ENCODE peak calls at places on chromosomes 11 and 22, in four cellular contexts. One of them, this sample, is unnamed.

GRCh38 chr22:31944700-31945477 is 554 bp downstream of the YWHAH start:
- DNase-seq in CD8-positive, alpha-beta memory T cell: peak
- DNase-seq in brain microvascular endothelial cell: no peak
- DNase-seq in suprapubic skin: peak
- DNase-seq in this sample: peak

GRCh38 chr11:76794371-76795284 is 11.5 kb downstream of the TSKU start:
- DNase-seq in CD8-positive, alpha-beta memory T cell: no peak
- DNase-seq in brain microvascular endothelial cell: no peak
- DNase-seq in suprapubic skin: peak
- DNase-seq in this sample: no peak

GRCh38 chr11:48091426-48092102 is 111.2 kb downstream of the PTPRJ start:
- DNase-seq in CD8-positive, alpha-beta memory T cell: no peak
- DNase-seq in brain microvascular endothelial cell: no peak
- DNase-seq in suprapubic skin: no peak
- DNase-seq in this sample: no peak

GRCh38 chr11:104836711-104837110 is 61.5 kb downstream of the CASP12 start:
- DNase-seq in CD8-positive, alpha-beta memory T cell: no peak
- DNase-seq in brain microvascular endothelial cell: no peak
- DNase-seq in suprapubic skin: no peak
- DNase-seq in this sample: no peak

GRCh38 chr11:65424200-65425104 is 1.9 kb downstream of the NEAT1 start:
- DNase-seq in CD8-positive, alpha-beta memory T cell: peak
- DNase-seq in brain microvascular endothelial cell: peak
- DNase-seq in suprapubic skin: peak
- DNase-seq in this sample: no peak

GRCh38 chr11:19162946-19163345 is 38.8 kb downstream of the CSRP3 start:
- DNase-seq in CD8-positive, alpha-beta memory T cell: no peak
- DNase-seq in brain microvascular endothelial cell: no peak
- DNase-seq in suprapubic skin: no peak
- DNase-seq in this sample: no peak

GRCh38 chr11:95829580-95830259 is 39.4 kb downstream of the CEP57 start:
- DNase-seq in CD8-positive, alpha-beta memory T cell: no peak
- DNase-seq in brain microvascular endothelial cell: peak
- DNase-seq in suprapubic skin: no peak
- DNase-seq in this sample: no peak

GRCh38 chr11:6201486-6201885 is 2.5 kb downstream of the OR52W1 start:
- DNase-seq in CD8-positive, alpha-beta memory T cell: no peak
- DNase-seq in brain microvascular endothelial cell: no peak
- DNase-seq in suprapubic skin: no peak
- DNase-seq in this sample: no peak

GRCh38 chr11:19116315-19116970 is 525 bp upstream of the ZDHHC13 start:
- DNase-seq in CD8-positive, alpha-beta memory T cell: no peak
- DNase-seq in brain microvascular endothelial cell: no peak
- DNase-seq in suprapubic skin: no peak
- DNase-seq in this sample: no peak

GRCh38 chr22:19912236-19912999 is 29.2 kb upstream of the COMT start:
- DNase-seq in CD8-positive, alpha-beta memory T cell: no peak
- DNase-seq in brain microvascular endothelial cell: no peak
- DNase-seq in suprapubic skin: no peak
- DNase-seq in this sample: no peak

GRCh38 chr11:69135420-69136363 is 20.0 kb upstream of the SMIM38 start:
- DNase-seq in CD8-positive, alpha-beta memory T cell: no peak
- DNase-seq in brain microvascular endothelial cell: no peak
- DNase-seq in suprapubic skin: peak
- DNase-seq in this sample: no peak

DNA sequence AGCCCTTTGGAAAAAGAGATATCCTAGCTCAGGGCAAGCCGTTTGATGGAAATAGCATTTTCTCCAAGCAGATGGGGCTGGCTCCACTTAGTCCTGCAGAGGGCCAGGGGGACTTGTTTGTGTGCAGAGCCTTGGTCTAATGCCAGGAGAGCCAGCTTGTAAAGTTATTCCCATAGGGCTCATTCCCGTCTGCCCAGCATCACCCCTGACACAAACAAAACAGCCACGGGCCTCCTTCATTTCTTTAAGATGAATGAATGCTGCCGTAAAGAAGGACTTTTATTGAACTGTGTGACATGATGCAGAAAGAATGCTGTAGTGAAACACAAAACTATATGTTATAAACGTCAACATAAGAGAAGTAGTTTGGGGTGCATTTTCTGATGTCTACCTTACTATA is 53.0 kb downstream of the NCAM1 start:
- DNase-seq in CD8-positive, alpha-beta memory T cell: no peak
- DNase-seq in brain microvascular endothelial cell: no peak
- DNase-seq in suprapubic skin: no peak
- DNase-seq in this sample: no peak
- H3K27ac ChIP-seq in CD8-positive, alpha-beta memory T cell: no peak
- H3K27ac ChIP-seq in brain microvascular endothelial cell: no peak
- H3K27ac ChIP-seq in suprapubic skin: no peak
- H3K27ac ChIP-seq in this sample: no peak

DNA sequence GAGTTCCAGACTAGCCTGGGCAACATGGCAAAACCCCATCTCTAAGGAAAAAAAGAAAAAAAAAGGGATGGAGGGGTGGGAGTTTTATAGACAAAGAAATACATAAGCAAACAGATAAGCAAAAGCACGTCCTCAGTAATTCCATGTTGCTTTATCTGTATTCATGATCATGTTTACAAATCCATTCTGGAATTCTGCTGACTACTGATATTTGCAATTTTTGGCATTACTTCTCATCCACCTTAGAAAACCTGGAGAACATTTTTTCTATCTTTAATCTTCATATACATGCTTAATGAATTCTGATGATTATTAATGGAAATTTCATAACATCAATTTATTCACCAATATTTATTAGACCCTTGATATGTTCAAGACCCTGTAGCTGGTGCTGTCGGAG is 1.7 kb upstream of the FDX1 start:
- DNase-seq in CD8-positive, alpha-beta memory T cell: no peak
- DNase-seq in brain microvascular endothelial cell: no peak
- DNase-seq in suprapubic skin: no peak
- DNase-seq in this sample: no peak
- H3K27ac ChIP-seq in CD8-positive, alpha-beta memory T cell: no peak
- H3K27ac ChIP-seq in brain microvascular endothelial cell: no peak
- H3K27ac ChIP-seq in suprapubic skin: no peak
- H3K27ac ChIP-seq in this sample: no peak

GRCh38 chr22:30637701-30638114 is 2.1 kb downstream of the SLC35E4 start:
- DNase-seq in CD8-positive, alpha-beta memory T cell: no peak
- DNase-seq in brain microvascular endothelial cell: no peak
- DNase-seq in suprapubic skin: no peak
- DNase-seq in this sample: no peak

GRCh38 chr22:30636226-30637077 is 871 bp downstream of the SLC35E4 start:
- DNase-seq in CD8-positive, alpha-beta memory T cell: no peak
- DNase-seq in brain microvascular endothelial cell: no peak
- DNase-seq in suprapubic skin: no peak
- DNase-seq in this sample: no peak

GRCh38 chr22:30634477-30635233 is 926 bp upstream of the SLC35E4 start:
- DNase-seq in CD8-positive, alpha-beta memory T cell: peak
- DNase-seq in brain microvascular endothelial cell: peak
- DNase-seq in suprapubic skin: peak
- DNase-seq in this sample: peak

GRCh38 chr22:30640361-30640760 is 4.8 kb downstream of the SLC35E4 start:
- DNase-seq in CD8-positive, alpha-beta memory T cell: no peak
- DNase-seq in brain microvascular endothelial cell: no peak
- DNase-seq in suprapubic skin: no peak
- DNase-seq in this sample: no peak

DNA sequence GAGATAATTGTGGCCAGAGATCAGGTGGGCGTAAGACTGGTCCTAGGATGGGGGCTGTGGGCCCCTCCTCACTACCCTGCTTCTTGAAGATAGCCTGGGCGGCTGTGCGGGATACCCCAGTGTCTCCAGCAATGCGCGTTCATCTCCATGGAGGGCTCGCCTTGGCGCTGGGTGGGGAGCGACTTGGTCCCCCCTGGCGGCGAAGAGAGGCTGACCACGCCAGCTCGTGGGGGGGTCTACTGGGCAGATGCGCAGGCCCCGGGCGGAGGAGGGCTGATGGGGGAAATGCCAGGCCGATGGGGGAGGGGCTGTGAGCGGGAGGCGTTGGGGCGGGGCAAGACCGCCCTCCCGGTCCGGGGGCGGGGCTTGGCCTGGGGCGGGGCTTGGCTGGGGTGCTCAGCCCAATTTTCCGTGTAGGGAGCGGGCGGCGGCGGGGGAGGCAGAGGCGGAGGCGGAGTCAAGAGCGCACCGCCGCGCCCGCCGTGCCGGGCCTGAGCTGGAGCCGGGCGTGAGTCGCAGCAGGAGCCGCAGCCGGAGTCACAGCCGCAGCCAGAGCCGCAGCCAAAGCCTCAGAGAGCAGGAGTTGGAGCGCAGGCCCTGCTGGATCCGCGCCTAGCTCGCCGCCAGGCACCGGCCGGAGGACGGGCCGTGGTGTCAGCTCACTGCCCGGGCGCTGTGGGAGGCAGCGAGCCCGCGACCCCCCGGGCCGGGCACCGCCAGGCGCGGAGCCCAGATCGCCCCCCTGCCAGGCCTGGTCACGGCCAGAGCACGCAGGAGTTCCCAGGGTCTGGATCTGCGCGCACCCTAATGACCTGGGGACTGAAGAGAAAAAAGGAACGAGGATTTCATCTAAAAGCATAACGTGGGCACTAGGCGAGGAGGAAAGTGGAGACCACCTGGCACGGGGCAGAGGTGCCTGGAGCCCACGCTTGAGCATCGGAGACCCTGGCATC is at the start of gene SLC35E4:
- DNase-seq in CD8-positive, alpha-beta memory T cell: peak
- DNase-seq in brain microvascular endothelial cell: peak
- DNase-seq in suprapubic skin: peak
- DNase-seq in this sample: peak
- H3K27ac ChIP-seq in CD8-positive, alpha-beta memory T cell: peak
- H3K27ac ChIP-seq in brain microvascular endothelial cell: peak
- H3K27ac ChIP-seq in suprapubic skin: peak
- H3K27ac ChIP-seq in this sample: peak

GRCh38 chr11:44130751-44131150 is 35.3 kb downstream of the EXT2 start:
- DNase-seq in CD8-positive, alpha-beta memory T cell: no peak
- DNase-seq in brain microvascular endothelial cell: peak
- DNase-seq in suprapubic skin: no peak
- DNase-seq in this sample: no peak
- H3K27ac ChIP-seq in CD8-positive, alpha-beta memory T cell: no peak
- H3K27ac ChIP-seq in brain microvascular endothelial cell: no peak
- H3K27ac ChIP-seq in suprapubic skin: no peak
- H3K27ac ChIP-seq in this sample: no peak

This sample was measured in substantia nigra.